ENCODE peak calls at places on chromosome 3, in four cellular contexts. R, I, X and P are unnamed samples.

GRCh38 chr3:135176881-135177280 is 381.8 kb downstream of the EPHB1 start:
- DNase-seq in R (no peak), I (no peak), X (no peak), P (no peak)

GRCh38 chr3:131444180-131444579 is 58.6 kb downstream of the MRPL3 start:
- DNase-seq in R (no peak), I (no peak), X (no peak), P (no peak)

GRCh38 chr3:98812851-98813374 is 49.8 kb downstream of the ST3GAL6 start:
- DNase-seq in R (peak), I (peak), X (no peak), P (no peak)

GRCh38 chr3:535566-536416 is 339.2 kb downstream of the CHL1 start:
- DNase-seq in R (no peak), I (no peak), X (no peak), P (no peak)

GRCh38 chr3:13851997-13852637 is 27.8 kb downstream of the WNT7A start:
- DNase-seq in R (no peak), I (no peak), X (no peak), P (no peak)

GRCh38 chr3:69272537-69272936 is 113.4 kb downstream of the FRMD4B start:
- DNase-seq in R (no peak), I (no peak), X (no peak), P (no peak)

GRCh38 chr3:156106721-156107373 is 13.5 kb upstream of the KCNAB1 start:
- DNase-seq in R (no peak), I (no peak), X (no peak), P (no peak)

GRCh38 chr3:36075491-36075890 is 304.8 kb upstream of the STAC start:
- DNase-seq in R (no peak), I (no peak), X (no peak), P (no peak)

GRCh38 chr3:115081444-115081843 is 65.6 kb downstream of the ZBTB20 start:
- DNase-seq in R (no peak), I (no peak), X (no peak), P (no peak)

GRCh38 chr3:44860117-44860516 is 1.6 kb upstream of the TMEM42 start:
- DNase-seq in R (no peak), I (no peak), X (no peak), P (no peak)

GRCh38 chr3:149134560-149134959 is 5.1 kb downstream of the HPS3 start:
- DNase-seq in R (no peak), I (no peak), X (no peak), P (no peak)

GRCh38 chr3:32359766-32360513 is 31.7 kb upstream of the CMTM7 start:
- DNase-seq in R (no peak), I (no peak), X (no peak), P (no peak)

GRCh38 chr3:27585429-27585828 is 101.2 kb upstream of the SLC4A7 start:
- DNase-seq in R (no peak), I (no peak), X (no peak), P (no peak)

GRCh38 chr3:133303430-133303829 is 96.4 kb upstream of the BFSP2 start:
- DNase-seq in R (no peak), I (no peak), X (no peak), P (no peak)

GRCh38 chr3:161316006-161316689 is 55.2 kb downstream of the SPTSSB start:
- DNase-seq in R (no peak), I (no peak), X (no peak), P (peak)

GRCh38 chr3:66038726-66039589 is at the start of gene MAGI1:
- DNase-seq in R (no peak), I (peak), X (peak), P (peak)

GRCh38 chr3:188468672-188469071 is 314.7 kb downstream of the LPP start:
- DNase-seq in R (no peak), I (peak), X (no peak), P (peak)

GRCh38 chr3:177057768-177058167 is 139.5 kb downstream of the TBL1XR1 start:
- DNase-seq in R (no peak), I (no peak), X (no peak), P (no peak)

GRCh38 chr3:194587438-194587931 is 45.7 kb downstream of the TMEM44 start:
- DNase-seq in R (no peak), I (no peak), X (no peak), P (no peak)

GRCh38 chr3:134796313-134797079 is 1.4 kb downstream of the EPHB1 start:
- DNase-seq in R (no peak), I (no peak), X (no peak), P (no peak)

GRCh38 chr3:43748179-43748578 is 57.4 kb downstream of the ABHD5 start:
- DNase-seq in R (no peak), I (no peak), X (no peak), P (no peak)

GRCh38 chr3:133840055-133840737 is 34.6 kb downstream of the SRPRB start:
- DNase-seq in R (no peak), I (no peak), X (no peak), P (no peak)

GRCh38 chr3:124986153-124987143 is 51.9 kb upstream of the MUC13 start:
- DNase-seq in R (no peak), I (no peak), X (peak), P (peak)

GRCh38 chr3:133469140-133469731 is 69.4 kb downstream of the BFSP2 start:
- DNase-seq in R (no peak), I (no peak), X (no peak), P (no peak)

GRCh38 chr3:74630602-74631001 is 16.1 kb upstream of the CNTN3 start:
- DNase-seq in R (no peak), I (no peak), X (no peak), P (no peak)

GRCh38 chr3:127484601-127485388 is 105.7 kb downstream of the TPRA1 start:
- DNase-seq in R (no peak), I (no peak), X (no peak), P (no peak)

GRCh38 chr3:189688296-189688695 is 57.1 kb downstream of the TP63 start:
- DNase-seq in R (no peak), I (no peak), X (no peak), P (no peak)

GRCh38 chr3:165617134-165617533 is 220.1 kb downstream of the BCHE start:
- DNase-seq in R (no peak), I (no peak), X (no peak), P (no peak)

GRCh38 chr3:116318370-116318769 is 126.9 kb downstream of the LSAMP start:
- DNase-seq in R (no peak), I (no peak), X (no peak), P (no peak)

GRCh38 chr3:143793971-143794370 is 54.3 kb downstream of the SLC9A9 start:
- DNase-seq in R (no peak), I (no peak), X (no peak), P (no peak)

GRCh38 chr3:106348142-106348690 is 479.4 kb upstream of the CBLB start:
- DNase-seq in R (no peak), I (no peak), X (no peak), P (no peak)

GRCh38 chr3:141972394-141972793 is 96.0 kb downstream of the ATP1B3 start:
- DNase-seq in R (no peak), I (no peak), X (no peak), P (no peak)

GRCh38 chr3:52280046-52280445 is 1.6 kb upstream of the WDR82 start:
- DNase-seq in R (no peak), I (no peak), X (no peak), P (no peak)

GRCh38 chr3:178084938-178085816 is 451.1 kb upstream of the KCNMB2 start:
- DNase-seq in R (no peak), I (peak), X (peak), P (peak)

GRCh38 chr3:121232309-121233225 is 313.2 kb downstream of the POLQ start:
- DNase-seq in R (no peak), I (no peak), X (no peak), P (no peak)

GRCh38 chr3:134852893-134853351 is 57.9 kb downstream of the EPHB1 start:
- DNase-seq in R (no peak), I (no peak), X (no peak), P (no peak)